ENCODE peak calls at places on chromosomes 3 and 15, in eight cellular contexts. L, N, R, G, U, A, P and H are unnamed samples.

GRCh38 chr3:49880581-49881328 is 11.0 kb upstream of the CAMKV start:
- DNase-seq in A (no peak), N (no peak), U (no peak), G (no peak), P (no peak), R (peak), L (peak), H (no peak)

GRCh38 chr3:86229775-86230094 is 761.2 kb downstream of the VGLL3 start:
- DNase-seq in A (no peak), P (no peak), R (no peak), G (no peak), U (no peak), L (no peak), N (no peak), H (no peak)

GRCh38 chr3:10373686-10374261 is 52.9 kb upstream of the SEC13 start:
- DNase-seq in P (peak), R (no peak), N (peak), U (no peak), L (no peak), G (peak), A (no peak), H (peak)

GRCh38 chr3:65894679-65895078 is 144.0 kb downstream of the MAGI1 start:
- DNase-seq in L (no peak), A (peak), G (peak), P (peak), U (no peak), N (peak), R (no peak), H (peak)

GRCh38 chr15:67242665-67243064 is 11.8 kb downstream of the AAGAB start:
- DNase-seq in N (peak), G (peak), P (peak), U (no peak), R (peak), A (peak), L (no peak), H (peak)

GRCh38 chr3:101077361-101078011 is 84.3 kb upstream of the ABI3BP start:
- DNase-seq in U (no peak), A (peak), R (no peak), L (no peak), G (peak), N (peak), P (peak), H (peak)

GRCh38 chr3:94961423-94962100 is 898.7 kb downstream of the NSUN3 start:
- DNase-seq in G (no peak), R (no peak), N (no peak), U (no peak), A (peak), P (no peak), L (no peak), H (no peak)

GRCh38 chr15:100372695-100373036 is 30.9 kb upstream of the ADAMTS17 start:
- DNase-seq in L (no peak), N (no peak), R (peak), A (no peak), U (no peak), P (no peak), G (no peak), H (no peak)

GRCh38 chr3:95154775-95155174 is 1091.9 kb downstream of the NSUN3 start:
- DNase-seq in G (no peak), A (no peak), L (no peak), R (no peak), U (no peak), P (no peak), N (peak), H (no peak)

GRCh38 chr15:76337739-76338554 is 1.4 kb downstream of the ISL2 start:
- DNase-seq in R (peak), P (no peak), L (peak), G (no peak), A (no peak), U (no peak), N (no peak), H (no peak)

GRCh38 chr3:108305484-108306172 is 9.3 kb downstream of the HHLA2 start:
- DNase-seq in N (peak), P (no peak), R (no peak), G (no peak), L (no peak), A (no peak), U (no peak), H (no peak)

GRCh38 chr3:12148183-12148940 is 10.3 kb downstream of the TIMP4 start:
- DNase-seq in N (peak), R (no peak), A (no peak), G (peak), U (no peak), L (no peak), P (peak), H (peak)

GRCh38 chr3:16370872-16371740 is 106.1 kb downstream of the OXNAD1 start:
- DNase-seq in A (peak), R (peak), L (no peak), G (no peak), P (peak), U (no peak), N (no peak), H (no peak)

GRCh38 chr3:83523470-83524073 is 1435.2 kb upstream of the CADM2 start:
- DNase-seq in N (peak), L (peak), P (no peak), A (peak), G (peak), R (peak), U (no peak), H (peak)

GRCh38 chr3:146274833-146275232 is 23.9 kb upstream of the PLSCR4 start:
- DNase-seq in G (peak), R (no peak), P (peak), A (no peak), N (peak), U (no peak), L (no peak), H (peak)

GRCh38 chr3:141998674-141999290 is 122.3 kb downstream of the ATP1B3 start:
- DNase-seq in P (peak), U (no peak), G (peak), A (no peak), N (peak), L (no peak), R (no peak), H (peak)

GRCh38 chr3:192857148-192857735 is 60.4 kb downstream of the MB21D2 start:
- DNase-seq in P (peak), L (no peak), N (peak), R (no peak), G (no peak), A (no peak), U (no peak), H (peak)

GRCh38 chr15:78314181-78314581 is 14.8 kb upstream of the SKIC8 start:
- DNase-seq in L (no peak), N (no peak), R (no peak), P (no peak), U (no peak), G (no peak), A (no peak), H (no peak)

GRCh38 chr3:12175137-12175593 is 16.5 kb upstream of the TIMP4 start:
- DNase-seq in N (peak), U (no peak), G (peak), L (no peak), A (no peak), R (no peak), P (peak), H (peak)

GRCh38 chr3:3302964-3303363 is 123.5 kb upstream of the CRBN start:
- DNase-seq in N (no peak), A (no peak), R (no peak), G (no peak), U (no peak), L (no peak), P (no peak), H (no peak)

GRCh38 chr15:31153531-31153930 is 52.0 kb upstream of the TRPM1 start:
- DNase-seq in U (no peak), P (no peak), R (no peak), N (no peak), A (no peak), G (no peak), L (no peak), H (no peak)

GRCh38 chr3:53594276-53594675 is 99.9 kb downstream of the CACNA1D start:
- DNase-seq in U (no peak), P (no peak), N (no peak), G (no peak), R (no peak), L (no peak), A (no peak), H (no peak)

GRCh38 chr3:109188726-109189125 is 52.2 kb downstream of the C3orf85 start:
- DNase-seq in U (no peak), A (no peak), N (no peak), G (no peak), R (no peak), P (no peak), L (no peak), H (no peak)

GRCh38 chr3:197520311-197521276 is 35.2 kb downstream of the BDH1 start:
- DNase-seq in G (peak), R (peak), L (peak), U (no peak), P (no peak), N (peak), A (peak), H (peak)

GRCh38 chr15:52284164-52284563 is 11.4 kb downstream of the MYO5C start:
- DNase-seq in U (no peak), G (peak), L (no peak), P (peak), N (peak), R (no peak), A (no peak), H (no peak)

GRCh38 chr3:190017575-190018288 is 103.0 kb downstream of the P3H2 start:
- DNase-seq in G (peak), L (no peak), N (peak), R (peak), P (peak), A (peak), U (no peak), H (peak)

GRCh38 chr3:127233371-127233770 is 40.4 kb downstream of the PRR23E start:
- DNase-seq in U (no peak), A (peak), R (peak), G (no peak), N (peak), P (no peak), L (peak), H (no peak)

GRCh38 chr3:69781593-69781992 is 42.3 kb downstream of the MITF start:
- DNase-seq in A (no peak), P (no peak), R (no peak), G (no peak), L (no peak), U (no peak), N (no peak), H (no peak)

GRCh38 chr3:48756640-48757039 is 39.6 kb upstream of the IP6K2 start:
- DNase-seq in L (no peak), N (no peak), U (no peak), G (no peak), A (peak), R (no peak), P (no peak), H (no peak)

GRCh38 chr3:177538064-177538742 is 340.9 kb upstream of the TBL1XR1 start:
- DNase-seq in G (peak), U (no peak), L (no peak), A (no peak), P (peak), R (peak), N (peak), H (peak)

GRCh38 chr3:34919025-34919424 is 720.3 kb upstream of the ARPP21 start:
- DNase-seq in L (no peak), G (no peak), R (no peak), N (no peak), U (no peak), P (no peak), A (no peak), H (no peak)

GRCh38 chr3:193872265-193872753 is 263.6 kb upstream of the HES1 start:
- DNase-seq in U (no peak), G (peak), N (peak), A (peak), L (no peak), R (no peak), P (peak), H (peak)

GRCh38 chr15:78944669-78945407 is at the start of gene CTSH:
- DNase-seq in G (peak), P (peak), A (peak), L (peak), R (peak), U (peak), N (no peak), H (peak)

GRCh38 chr3:197394464-197395321 is 96.3 kb upstream of the DLG1 start:
- DNase-seq in N (peak), L (no peak), G (peak), R (no peak), A (peak), U (peak), P (peak), H (peak)

GRCh38 chr3:60948488-60948887 is 302.8 kb downstream of the FHIT start:
- DNase-seq in A (no peak), L (no peak), R (peak), U (no peak), P (peak), G (peak), N (peak), H (peak)

GRCh38 chr3:193978446-193978845 is 157.5 kb upstream of the HES1 start:
- DNase-seq in A (peak), R (no peak), N (no peak), U (no peak), G (no peak), P (no peak), L (no peak), H (no peak)

GRCh38 chr3:152833089-152833488 is 1.8 kb upstream of the P2RY1 start:
- DNase-seq in G (no peak), U (no peak), P (no peak), A (no peak), R (no peak), L (no peak), N (no peak), H (no peak)

GRCh38 chr3:152834354-152835310 is at the start of gene P2RY1:
- DNase-seq in N (peak), A (peak), P (peak), U (no peak), L (peak), G (peak), R (peak), H (peak)

GRCh38 chr3:152836269-152836668 is 1.3 kb downstream of the P2RY1 start:
- DNase-seq in G (no peak), L (no peak), A (no peak), R (peak), P (no peak), N (no peak), U (no peak), H (no peak)

GRCh38 chr3:152832046-152832445 is 2.9 kb upstream of the P2RY1 start:
- DNase-seq in U (no peak), A (no peak), G (no peak), N (no peak), R (no peak), L (no peak), P (no peak), H (no peak)

DNA sequence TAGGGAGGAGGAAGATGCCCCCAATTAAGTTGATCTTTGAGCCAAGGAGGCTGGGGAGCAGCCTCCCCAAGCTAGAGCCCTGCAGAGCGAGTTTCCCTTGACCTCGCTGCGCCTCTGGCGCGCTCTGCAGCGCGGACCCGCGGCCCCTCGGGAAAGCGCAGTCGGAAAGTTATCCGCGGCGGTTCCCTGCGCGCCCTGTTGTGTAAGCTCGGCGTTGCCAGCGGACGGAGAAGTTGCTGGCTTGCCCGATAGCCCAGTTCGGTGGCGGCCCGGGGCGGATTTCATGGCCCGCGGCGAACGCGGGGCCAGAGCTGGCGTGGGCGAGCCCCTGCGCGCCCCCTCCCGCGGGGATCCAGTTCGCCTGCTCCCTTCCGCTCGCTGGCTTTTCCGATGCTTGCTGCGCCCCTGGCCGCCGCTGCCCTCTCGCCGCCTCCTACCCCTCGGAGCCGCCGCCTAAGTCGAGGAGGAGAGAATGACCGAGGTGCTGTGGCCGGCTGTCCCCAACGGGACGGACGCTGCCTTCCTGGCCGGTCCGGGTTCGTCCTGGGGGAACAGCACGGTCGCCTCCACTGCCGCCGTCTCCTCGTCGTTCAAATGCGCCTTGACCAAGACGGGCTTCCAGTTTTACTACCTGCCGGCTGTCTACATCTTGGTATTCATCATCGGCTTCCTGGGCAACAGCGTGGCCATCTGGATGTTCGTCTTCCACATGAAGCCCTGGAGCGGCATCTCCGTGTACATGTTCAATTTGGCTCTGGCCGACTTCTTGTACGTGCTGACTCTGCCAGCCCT is 576 bp downstream of the P2RY1 start:
- DNase-seq in P (peak), G (peak), U (no peak), A (peak), R (peak), L (peak), N (peak), H (peak)
- TF ChIP-seq CTCF in P (peak), G (peak), U (no peak), A (peak), R (no peak), L (no peak), N (peak), H (peak)

DNA sequence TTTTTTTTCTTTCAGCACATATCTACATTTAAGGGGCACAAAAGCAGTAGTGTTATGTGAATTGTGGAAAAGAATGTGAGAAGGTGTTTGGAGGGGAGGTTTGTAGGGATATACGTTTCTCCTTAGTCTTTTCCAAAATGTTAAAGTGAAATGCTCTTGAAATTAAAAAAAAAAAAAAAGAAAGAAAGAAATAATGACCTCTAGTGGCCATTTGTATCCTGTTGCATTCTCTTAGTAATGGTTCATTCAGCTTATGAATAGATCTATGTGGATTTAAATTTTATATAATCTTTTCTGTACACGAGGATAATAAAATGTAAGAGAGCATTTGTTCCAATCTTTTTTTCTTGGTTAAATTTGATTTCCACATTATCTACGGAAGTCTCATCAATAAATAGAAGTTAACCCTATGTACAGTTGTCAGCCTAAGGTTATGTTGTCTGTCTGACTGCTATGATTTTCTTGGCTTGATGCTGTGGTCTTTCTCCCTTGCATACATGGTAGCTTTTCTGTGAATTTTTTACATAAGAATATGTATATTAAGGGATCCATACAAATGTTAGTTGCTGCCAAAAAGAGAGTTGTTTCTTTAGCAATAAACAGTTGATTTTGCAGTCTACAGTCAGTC is 1.7 kb downstream of the P2RY13 start:
- DNase-seq in A (no peak), N (peak), U (no peak), R (peak), L (no peak), P (peak), G (peak), H (peak)
- TF ChIP-seq CTCF in A (peak), N (peak), U (peak), R (peak), L (peak), P (peak), G (peak), H (peak)

GRCh38 chr15:39468828-39469227 is 112.1 kb upstream of the THBS1 start:
- DNase-seq in N (no peak), A (no peak), U (no peak), L (no peak), G (no peak), P (no peak), R (no peak), H (peak)
- TF ChIP-seq CTCF in N (no peak), A (no peak), U (no peak), L (no peak), G (no peak), P (no peak), R (no peak), H (no peak)

DNA sequence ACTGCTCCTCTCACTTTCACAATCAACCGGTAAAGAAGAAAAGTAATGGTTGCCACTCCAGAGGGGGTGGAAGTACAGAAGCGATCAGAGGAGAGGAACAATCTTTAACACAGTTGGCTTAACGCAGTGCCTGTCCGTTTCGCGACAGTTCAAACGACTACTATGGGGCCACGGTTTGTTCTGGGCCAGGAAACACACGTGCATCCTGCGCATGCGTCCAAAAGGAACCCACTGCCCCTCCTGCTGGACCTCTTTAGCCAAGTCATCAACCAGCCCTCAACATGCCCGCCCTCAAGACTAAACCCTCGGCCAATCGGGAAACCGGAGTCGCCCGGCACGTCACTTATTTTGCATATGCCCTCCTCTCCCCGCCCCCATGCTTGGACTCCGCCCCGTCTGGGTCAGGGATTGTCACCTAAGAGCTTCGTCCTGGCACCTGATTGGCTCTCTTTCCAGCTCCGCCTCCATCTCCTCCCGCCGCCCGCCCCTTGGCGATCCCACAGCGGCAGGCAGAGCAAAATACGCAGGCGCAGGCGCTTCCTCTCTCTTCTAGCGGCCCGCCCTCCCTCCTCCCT is 345 bp upstream of the CDV3 start:
- DNase-seq in A (peak), N (peak), P (peak), U (peak), G (peak), R (peak), L (peak), H (peak)
- TF ChIP-seq CTCF in A (no peak), N (no peak), P (peak), U (no peak), G (peak), R (no peak), L (no peak), H (peak)

DNA sequence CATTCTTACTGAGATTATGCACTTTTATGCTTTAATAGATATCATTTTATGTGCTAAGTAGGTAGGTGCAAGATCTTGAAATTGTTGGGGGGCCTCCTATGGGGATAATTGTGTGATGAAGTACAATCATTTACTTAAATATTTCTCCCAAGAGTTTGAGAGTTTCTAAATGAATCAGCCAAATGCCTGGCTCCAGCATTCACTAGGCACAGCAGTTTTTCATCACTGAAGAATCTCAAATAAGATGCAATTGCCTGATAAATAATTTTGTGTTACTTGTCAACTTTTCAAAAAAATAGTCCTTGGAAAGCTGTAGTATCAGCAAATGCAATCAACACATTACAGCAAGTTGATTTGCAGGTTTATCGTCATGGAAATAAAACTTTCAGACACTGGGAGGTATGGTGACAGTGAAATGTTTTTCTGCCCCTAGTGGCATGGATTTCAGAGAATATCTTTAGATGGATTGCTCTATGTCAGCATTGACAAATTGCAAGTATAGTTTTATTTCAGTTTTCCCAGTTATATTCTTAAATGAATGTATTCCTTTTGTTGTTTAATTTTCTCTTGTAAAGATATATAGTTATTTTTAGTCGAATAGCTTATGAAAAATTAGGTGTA is 167.1 kb downstream of the NEK11 start:
- DNase-seq in P (no peak), A (no peak), L (no peak), G (peak), U (no peak), N (no peak), R (peak), H (peak)
- TF ChIP-seq CTCF in P (no peak), A (peak), L (no peak), G (peak), U (no peak), N (peak), R (peak), H (peak)